ENCODE peak calls at places on chromosomes 1 and 21, in seven cellular contexts. B is K562; T is astrocyte; S is tibial nerve; R is hepatocyte; Y is left lung; U is CD4-positive, alpha-beta T cell. E is an unnamed sample.

GRCh38 chr1:246784621-246785535 is 60.7 kb downstream of the SCCPDH start:
- DNase-seq in S (no peak), Y (no peak), U (no peak), B (no peak), T (peak; percentile 6), R (no peak), E (no peak)

GRCh38 chr1:157193702-157194391 is 55.7 kb upstream of the ETV3 start:
- DNase-seq in R (peak; percentile 86), U (peak; percentile 38), B (peak; percentile 75), S (peak; percentile 26), Y (no peak), T (peak; percentile 12), E (peak; percentile 66)

GRCh38 chr1:203555046-203555445 is 61.1 kb downstream of the OPTC start:
- DNase-seq in U (no peak), B (no peak), Y (no peak), S (no peak), R (no peak), T (no peak), E (no peak)

GRCh38 chr1:161313554-161314200 is 504 bp upstream of the SDHC start:
- DNase-seq in B (no peak), Y (no peak), S (no peak), U (no peak), T (no peak), R (no peak), E (no peak)

GRCh38 chr1:20219991-20220390 is 33.7 kb upstream of the PLA2G2C start:
- DNase-seq in S (no peak), U (no peak), Y (no peak), T (no peak), B (no peak), R (no peak), E (no peak)

GRCh38 chr1:48536477-48536876 is 64.5 kb upstream of the SPATA6 start:
- DNase-seq in T (no peak), U (no peak), B (no peak), S (no peak), R (no peak), Y (no peak), E (no peak)

GRCh38 chr1:162212713-162213112 is 143.2 kb downstream of the NOS1AP start:
- DNase-seq in R (no peak), S (no peak), U (no peak), Y (no peak), B (no peak), T (no peak), E (no peak)

GRCh38 chr1:110344152-110344551 is 5.0 kb downstream of the RBM15 start:
- DNase-seq in S (no peak), Y (no peak), U (no peak), B (no peak), R (no peak), T (no peak), E (no peak)

GRCh38 chr1:221783936-221784335 is 42.0 kb upstream of the DUSP10 start:
- DNase-seq in T (no peak), Y (no peak), S (no peak), U (no peak), R (no peak), B (no peak), E (peak; percentile 12)

GRCh38 chr21:42650441-42651421 is 2.7 kb upstream of the PDE9A start:
- DNase-seq in B (no peak), Y (no peak), S (no peak), R (no peak), U (no peak), T (no peak), E (no peak)

GRCh38 chr1:6108937-6109636 is 63.4 kb downstream of the KCNAB2 start:
- DNase-seq in U (peak; percentile 15), T (no peak), B (no peak), S (no peak), R (no peak), Y (no peak), E (peak; percentile 61)

GRCh38 chr1:107575226-107575625 is 389.8 kb downstream of the VAV3 start:
- DNase-seq in R (no peak), B (no peak), U (no peak), T (no peak), S (no peak), Y (no peak), E (no peak)

GRCh38 chr21:45848352-45848751 is 133.2 kb upstream of the COL6A1 start:
- DNase-seq in S (no peak), Y (no peak), B (no peak), R (no peak), T (no peak), U (no peak), E (no peak)

GRCh38 chr1:14880456-14881316 is 272.9 kb upstream of the TMEM51 start:
- DNase-seq in U (no peak), Y (peak; percentile 33), S (no peak), T (peak; percentile 80), B (no peak), R (no peak), E (no peak)

GRCh38 chr1:55635856-55636255 is 420.7 kb upstream of the USP24 start:
- DNase-seq in R (no peak), T (peak; percentile 68), U (no peak), Y (no peak), B (no peak), S (no peak), E (no peak)

GRCh38 chr1:113868387-113869083 is 3.0 kb downstream of the PTPN22 start:
- DNase-seq in S (no peak), Y (no peak), B (no peak), R (no peak), T (peak; percentile 67), U (no peak), E (no peak)

GRCh38 chr1:157431751-157432150 is 120.6 kb downstream of the FCRL5 start:
- DNase-seq in U (no peak), R (no peak), T (no peak), S (no peak), B (no peak), Y (no peak), E (no peak)

GRCh38 chr1:5254131-5254725 is 599.8 kb downstream of the AJAP1 start:
- DNase-seq in U (no peak), Y (no peak), T (no peak), B (no peak), R (no peak), S (no peak), E (no peak)

GRCh38 chr1:169460193-169460833 is 25.4 kb downstream of the SLC19A2 start:
- DNase-seq in U (no peak), Y (peak; percentile 32), S (no peak), T (peak; percentile 75), B (no peak), R (no peak), E (peak; percentile 18)

GRCh38 chr1:160284220-160284781 is 632 bp downstream of the PEX19 start:
- DNase-seq in R (peak; percentile 54), T (peak; percentile 66), U (no peak), Y (peak; percentile 50), S (no peak), B (no peak), E (peak; percentile 57)

GRCh38 chr1:157111396-157112165 is 12.0 kb upstream of the ETV3L start:
- DNase-seq in Y (no peak), U (no peak), B (no peak), S (no peak), R (no peak), T (no peak), E (no peak)

GRCh38 chr21:25373126-25374082 is 233.9 kb downstream of the MRPL39 start:
- DNase-seq in B (no peak), U (no peak), R (no peak), S (no peak), T (peak; percentile 12), Y (no peak), E (no peak)

GRCh38 chr1:43445618-43446387 is 7.9 kb downstream of the HYI start:
- DNase-seq in R (no peak), T (no peak), U (no peak), Y (peak; percentile 11), S (no peak), B (no peak), E (no peak)

GRCh38 chr1:89889336-89889640 is 68.5 kb downstream of the LRRC8D start:
- DNase-seq in Y (no peak), T (peak; percentile 25), S (no peak), U (no peak), B (no peak), R (no peak), E (no peak)

GRCh38 chr1:223248787-223249175 is 105.7 kb upstream of the TLR5 start:
- DNase-seq in T (no peak), R (no peak), U (peak; percentile 36), S (no peak), Y (no peak), B (no peak), E (no peak)

GRCh38 chr1:182699673-182700350 is 15.4 kb upstream of the RGS8 start:
- DNase-seq in U (no peak), S (no peak), B (no peak), T (no peak), Y (no peak), R (peak; percentile 23), E (no peak)

GRCh38 chr1:243490748-243491686 is 235.2 kb downstream of the SDCCAG8 start:
- DNase-seq in S (no peak), B (no peak), U (no peak), R (no peak), T (peak; percentile 90), Y (no peak), E (no peak)

GRCh38 chr1:42815938-42816599 is 853 bp upstream of the ERMAP start:
- DNase-seq in T (no peak), B (no peak), S (no peak), U (no peak), R (peak; percentile 20), Y (no peak), E (peak; percentile 15)

GRCh38 chr1:62783736-62784508 is at the start of gene ATG4C:
- DNase-seq in R (peak; percentile 96), Y (peak; percentile 98), U (peak; percentile 87), S (peak; percentile 89), T (peak; percentile 99), B (peak; percentile 89), E (peak; percentile 86)

GRCh38 chr1:117093091-117093534 is 28.4 kb downstream of the TRIM45 start:
- DNase-seq in T (peak; percentile 100), R (peak; percentile 74), U (no peak), B (no peak), Y (no peak), S (no peak), E (no peak)

GRCh38 chr1:209899948-209900347 is 38.1 kb upstream of the SYT14 start:
- DNase-seq in B (peak; percentile 24), T (no peak), R (no peak), S (no peak), U (no peak), Y (no peak), E (no peak)
- TF ChIP-seq CTCF in B (peak; percentile 80), T (peak; percentile 38), R (peak; percentile 7), S (no peak), U (no peak), Y (no peak), E (peak; percentile 53)

GRCh38 chr1:3383679-3384078 is 70.8 kb upstream of the ARHGEF16 start:
- DNase-seq in R (no peak), Y (no peak), T (no peak), U (no peak), B (no peak), S (no peak), E (no peak)
- H3K27ac ChIP-seq in R (no peak overlapping the region), Y (no peak overlapping the region), T (no peak overlapping the region), U (no peak overlapping the region), B (no peak overlapping the region), S (no peak overlapping the region), E (no peak overlapping the region)

GRCh38 chr1:241810769-241811402 is 37.1 kb upstream of the EXO1 start:
- DNase-seq in R (no peak), S (no peak), Y (no peak), B (no peak), T (no peak), U (no peak), E (no peak)
- TF ChIP-seq CTCF in R (no peak), S (no peak), Y (no peak), B (no peak), T (no peak), U (no peak), E (no peak)

GRCh38 chr1:121544500-121544899 is 359.7 kb downstream of the SRGAP2C start:
- DNase-seq in Y (no peak), S (no peak), B (no peak), U (no peak), T (no peak), R (no peak), E (no peak)
- H3K27ac ChIP-seq in Y (no peak overlapping the region), S (no peak overlapping the region), B (no peak overlapping the region), U (no peak overlapping the region), T (no peak overlapping the region), R (no peak overlapping the region), E (no peak overlapping the region)